ENCODE peak calls at places on chromosomes 11 and 22, in ten cellular contexts. E is stimulated activated effector memory CD8-positive, alpha-beta T cell treated with anti-CD3 and anti-CD28 coated beads, Interleukin-12 subunit alpha, Interleukin-12 subunit beta, amount 100 ng/mL, for 72 hours; G is activated T-cell treated with anti-CD3 and anti-CD28 coated beads for 48 hours; C is T-helper 1 cell; O is stimulated activated CD4-positive, alpha-beta T cell treated with anti-CD3 and anti-CD28 coated beads, Interleukin-1b, Interleukin-23, amount 100 ng/mL, for 24 hours; T is colonic mucosa; W is fibroblast of mammary gland; F is GOT3; U is stimulated activated CD8-positive, alpha-beta memory T cell treated with anti-CD3 and anti-CD28 coated beads, Interleukin-2, amount 100 ng/mL, for 1 hour; H is NCI-H1417 treated with DMSO at 0.1 percent for 48 hours. M is an unnamed sample.

GRCh38 chr22:40123387-40123786 is 54.3 kb upstream of the TNRC6B start:
- DNase-seq in E (no peak), G (no peak), C (no peak), O (no peak), T (no peak), W (no peak), F (no peak), U (no peak), H (no peak), M (no peak)

GRCh38 chr11:46724088-46724487 is 5.1 kb downstream of the F2 start:
- DNase-seq in E (no peak), G (no peak), C (no peak), O (no peak), T (no peak), W (no peak), F (no peak), U (no peak), H (no peak), M (no peak)

GRCh38 chr11:77071077-77071476 is 4.3 kb downstream of the CAPN5 start:
- DNase-seq in E (no peak), G (no peak), C (no peak), O (no peak), T (no peak), W (no peak), F (no peak), U (no peak), H (no peak), M (no peak)

GRCh38 chr11:48081151-48082010 is 101.0 kb downstream of the PTPRJ start:
- DNase-seq in E (no peak), G (peak; percentile 18), C (no peak), O (no peak), T (no peak), W (peak; percentile 76), F (no peak), U (no peak), H (no peak), M (peak; percentile 50)

GRCh38 chr22:18133452-18133851 is 16.5 kb upstream of the USP18 start:
- DNase-seq in E (no peak), G (no peak), C (no peak), O (no peak), T (no peak), W (peak; percentile 9), F (no peak), U (no peak), H (no peak), M (no peak)

GRCh38 chr11:61429346-61429690 is 457 bp downstream of the CPSF7 start:
- DNase-seq in E (peak; percentile 53), G (peak; percentile 71), C (peak; percentile 73), O (peak; percentile 15), T (peak; percentile 63), W (peak; percentile 49), F (peak; percentile 28), U (peak; percentile 56), H (peak; percentile 31), M (peak; percentile 48)

GRCh38 chr11:117855452-117855851 is 21.0 kb downstream of the FXYD6 start:
- DNase-seq in E (no peak), G (no peak), C (no peak), O (no peak), T (no peak), W (no peak), F (no peak), U (no peak), H (no peak), M (no peak)

GRCh38 chr22:44088976-44089570 is 65.0 kb downstream of the PARVB start:
- DNase-seq in E (no peak), G (no peak), C (no peak), O (no peak), T (no peak), W (peak; percentile 21), F (no peak), U (no peak), H (no peak), M (no peak)

GRCh38 chr11:35815556-35816315 is 128.1 kb upstream of the LDLRAD3 start:
- DNase-seq in E (no peak), G (no peak), C (no peak), O (no peak), T (no peak), W (peak; percentile 85), F (no peak), U (no peak), H (no peak), M (no peak)

GRCh38 chr11:20474176-20474950 is 86.8 kb downstream of the PRMT3 start:
- DNase-seq in E (no peak), G (no peak), C (no peak), O (no peak), T (no peak), W (no peak), F (no peak), U (no peak), H (no peak), M (no peak)

GRCh38 chr11:114774599-114775365 is 96.5 kb downstream of the NXPE2 start:
- DNase-seq in E (peak; percentile 10), G (peak; percentile 7), C (no peak), O (no peak), T (peak; percentile 56), W (no peak), F (no peak), U (no peak), H (no peak), M (no peak)

GRCh38 chr22:42371112-42371900 is 60.9 kb downstream of the NFAM1 start:
- DNase-seq in E (no peak), G (no peak), C (no peak), O (no peak), T (no peak), W (no peak), F (no peak), U (no peak), H (no peak), M (no peak)